ENCODE peak calls at places on chromosomes 2 and 18, in six cellular contexts. W is NAMALWA; L is GM04503; M is head of caudate nucleus; C is activated naive CD8-positive, alpha-beta T cell treated with anti-CD3 and anti-CD28 coated beads, Interleukin-2, amount 50 U/mL, for 16 hours; H is kidney tubule cell. F is an unnamed sample.

GRCh38 chr2:177574357-177574756 is 181.8 kb downstream of the AGPS start:
- DNase-seq in M (no peak), H (no peak), L (no peak), W (no peak), C (no peak), F (no peak)

GRCh38 chr2:241870081-241870541 is 582 bp downstream of the RTP5 start:
- DNase-seq in W (no peak), L (no peak), M (no peak), H (no peak), C (no peak), F (no peak)

GRCh38 chr2:42925742-42926437 is 133.5 kb upstream of the HAAO start:
- DNase-seq in W (no peak), L (no peak), C (no peak), M (peak; percentile 69), H (no peak), F (no peak)

GRCh38 chr2:144648837-144649485 is 129.0 kb upstream of the ZEB2 start:
- DNase-seq in H (no peak), W (no peak), M (no peak), L (no peak), C (no peak), F (no peak)

GRCh38 chr2:80968450-80968849 is 663.9 kb upstream of the LRRTM1 start:
- DNase-seq in L (no peak), M (no peak), C (no peak), W (peak; percentile 25), H (no peak), F (no peak)

GRCh38 chr2:127330753-127331152 is 36.8 kb upstream of the ERCC3 start:
- DNase-seq in M (no peak), H (no peak), W (peak; percentile 18), L (no peak), C (no peak), F (no peak)

GRCh38 chr2:118846667-118847446 is 591 bp downstream of the EN1 start:
- DNase-seq in W (no peak), L (no peak), H (no peak), M (no peak), C (no peak), F (no peak)

GRCh38 chr2:240919786-240920782 is 13.9 kb downstream of the CROCC2 start:
- DNase-seq in W (no peak), C (no peak), L (no peak), H (no peak), M (peak; percentile 10), F (no peak)

GRCh38 chr2:226447338-226447885 is 352.2 kb downstream of the IRS1 start:
- DNase-seq in M (no peak), W (no peak), C (no peak), H (no peak), L (no peak), F (no peak)

GRCh38 chr2:105398522-105399206 is at the start of gene FHL2:
- DNase-seq in W (no peak), C (peak; percentile 37), L (no peak), H (peak; percentile 90), M (peak; percentile 59), F (peak; percentile 76)

GRCh38 chr2:223865124-223865523 is 27.7 kb upstream of the AP1S3 start:
- DNase-seq in C (no peak), H (no peak), W (no peak), M (no peak), L (no peak), F (no peak)

GRCh38 chr2:211128287-211128686 is 571.9 kb downstream of the CPS1 start:
- DNase-seq in M (no peak), H (peak; percentile 39), L (no peak), W (no peak), C (no peak), F (no peak)

GRCh38 chr2:134468776-134469175 is 214.9 kb downstream of the MGAT5 start:
- DNase-seq in M (no peak), L (no peak), W (no peak), H (no peak), C (no peak), F (no peak)

GRCh38 chr2:25567406-25567805 is 106.0 kb downstream of the DTNB start:
- DNase-seq in H (peak; percentile 35), L (no peak), M (no peak), W (peak; percentile 78), C (no peak), F (no peak)

GRCh38 chr2:206798009-206798408 is 32.6 kb downstream of the FASTKD2 start:
- DNase-seq in C (no peak), W (peak; percentile 5), L (no peak), H (no peak), M (no peak), F (no peak)

GRCh38 chr2:237035781-237036352 is 49.8 kb upstream of the COPS8 start:
- DNase-seq in W (no peak), L (no peak), M (no peak), C (no peak), H (no peak), F (no peak)

GRCh38 chr18:61322265-61322873 is 10.9 kb upstream of the CDH20 start:
- DNase-seq in C (no peak), H (peak; percentile 62), M (peak; percentile 83), W (peak; percentile 77), L (no peak), F (peak; percentile 56)

GRCh38 chr2:149038442-149039212 is at the start of gene LYPD6B:
- DNase-seq in M (no peak), C (no peak), L (no peak), W (no peak), H (peak; percentile 28), F (no peak)

F was measured in fibroblast of the conjunctiva.